ENCODE peak calls at places on chromosomes 13 and 19, in eight cellular contexts. One of them, this sample, is unnamed.

GRCh38 chr13:38849316-38849715 is 141.3 kb downstream of the STOML3 start:
- DNase-seq in fibroblast of lung: no peak
- DNase-seq in IMR-90: no peak
- DNase-seq in DND-41: no peak
- DNase-seq in mammary epithelial cell: peak
- DNase-seq in endothelial cell of umbilical vein: no peak
- DNase-seq in H9: no peak
- DNase-seq in neural progenitor cell: no peak
- DNase-seq in this sample: no peak

GRCh38 chr19:5250127-5250659 is 90.4 kb downstream of the PTPRS start:
- DNase-seq in neural progenitor cell: no peak
- DNase-seq in DND-41: no peak
- DNase-seq in IMR-90: no peak
- DNase-seq in endothelial cell of umbilical vein: no peak
- DNase-seq in H9: no peak
- DNase-seq in mammary epithelial cell: no peak
- DNase-seq in fibroblast of lung: no peak
- DNase-seq in this sample: no peak

GRCh38 chr13:48496271-48496670 is 36.6 kb downstream of the RCBTB2 start:
- DNase-seq in endothelial cell of umbilical vein: peak
- DNase-seq in DND-41: no peak
- DNase-seq in IMR-90: no peak
- DNase-seq in fibroblast of lung: no peak
- DNase-seq in neural progenitor cell: no peak
- DNase-seq in H9: no peak
- DNase-seq in mammary epithelial cell: no peak
- DNase-seq in this sample: no peak

GRCh38 chr19:54436561-54437229 is 12.3 kb upstream of the LENG8 start:
- DNase-seq in neural progenitor cell: no peak
- DNase-seq in IMR-90: no peak
- DNase-seq in mammary epithelial cell: no peak
- DNase-seq in DND-41: no peak
- DNase-seq in fibroblast of lung: no peak
- DNase-seq in endothelial cell of umbilical vein: no peak
- DNase-seq in H9: no peak
- DNase-seq in this sample: no peak

GRCh38 chr19:16301999-16302694 is 22.5 kb upstream of the KLF2 start:
- DNase-seq in IMR-90: peak
- DNase-seq in DND-41: no peak
- DNase-seq in neural progenitor cell: no peak
- DNase-seq in H9: no peak
- DNase-seq in fibroblast of lung: peak
- DNase-seq in mammary epithelial cell: peak
- DNase-seq in endothelial cell of umbilical vein: peak
- DNase-seq in this sample: no peak

GRCh38 chr13:23547000-23547590 is 23.1 kb upstream of the TNFRSF19 start:
- DNase-seq in H9: peak
- DNase-seq in mammary epithelial cell: peak
- DNase-seq in fibroblast of lung: peak
- DNase-seq in IMR-90: peak
- DNase-seq in neural progenitor cell: peak
- DNase-seq in DND-41: no peak
- DNase-seq in endothelial cell of umbilical vein: peak
- DNase-seq in this sample: no peak

GRCh38 chr19:3771906-3772450 is at the start of gene RAX2:
- DNase-seq in IMR-90: no peak
- DNase-seq in fibroblast of lung: no peak
- DNase-seq in mammary epithelial cell: no peak
- DNase-seq in H9: no peak
- DNase-seq in DND-41: no peak
- DNase-seq in endothelial cell of umbilical vein: no peak
- DNase-seq in neural progenitor cell: no peak
- DNase-seq in this sample: no peak

GRCh38 chr19:50039968-50040367 is 14.2 kb downstream of the ZNF473 start:
- DNase-seq in fibroblast of lung: no peak
- DNase-seq in IMR-90: peak
- DNase-seq in neural progenitor cell: no peak
- DNase-seq in mammary epithelial cell: no peak
- DNase-seq in endothelial cell of umbilical vein: no peak
- DNase-seq in H9: no peak
- DNase-seq in DND-41: no peak
- DNase-seq in this sample: no peak

GRCh38 chr19:6278740-6279619 is 795 bp downstream of the MLLT1 start:
- DNase-seq in endothelial cell of umbilical vein: no peak
- DNase-seq in IMR-90: no peak
- DNase-seq in DND-41: peak
- DNase-seq in neural progenitor cell: no peak
- DNase-seq in mammary epithelial cell: no peak
- DNase-seq in H9: no peak
- DNase-seq in fibroblast of lung: no peak
- DNase-seq in this sample: no peak

GRCh38 chr13:23740002-23740401 is 149.2 kb downstream of the MIPEP start:
- DNase-seq in neural progenitor cell: no peak
- DNase-seq in H9: no peak
- DNase-seq in endothelial cell of umbilical vein: no peak
- DNase-seq in IMR-90: no peak
- DNase-seq in fibroblast of lung: no peak
- DNase-seq in DND-41: no peak
- DNase-seq in mammary epithelial cell: no peak
- DNase-seq in this sample: no peak

GRCh38 chr13:98658131-98658530 is 81.2 kb upstream of the STK24 start:
- DNase-seq in fibroblast of lung: no peak
- DNase-seq in neural progenitor cell: no peak
- DNase-seq in IMR-90: no peak
- DNase-seq in endothelial cell of umbilical vein: no peak
- DNase-seq in H9: no peak
- DNase-seq in mammary epithelial cell: peak
- DNase-seq in DND-41: no peak
- DNase-seq in this sample: no peak

GRCh38 chr19:18607222-18608101 is 863 bp upstream of the CRLF1 start:
- DNase-seq in fibroblast of lung: no peak
- DNase-seq in H9: no peak
- DNase-seq in DND-41: no peak
- DNase-seq in endothelial cell of umbilical vein: no peak
- DNase-seq in neural progenitor cell: peak
- DNase-seq in mammary epithelial cell: no peak
- DNase-seq in IMR-90: no peak
- DNase-seq in this sample: no peak

GRCh38 chr13:106919093-106919492 is 351.2 kb upstream of the ARGLU1 start:
- DNase-seq in fibroblast of lung: no peak
- DNase-seq in neural progenitor cell: no peak
- DNase-seq in H9: no peak
- DNase-seq in DND-41: no peak
- DNase-seq in mammary epithelial cell: no peak
- DNase-seq in endothelial cell of umbilical vein: no peak
- DNase-seq in IMR-90: no peak
- DNase-seq in this sample: no peak

GRCh38 chr19:16588089-16588823 is 16.0 kb upstream of the SLC35E1 start:
- DNase-seq in fibroblast of lung: peak
- DNase-seq in mammary epithelial cell: peak
- DNase-seq in neural progenitor cell: no peak
- DNase-seq in DND-41: peak
- DNase-seq in endothelial cell of umbilical vein: peak
- DNase-seq in H9: peak
- DNase-seq in IMR-90: peak
- DNase-seq in this sample: no peak

GRCh38 chr19:38155453-38155852 is 68.6 kb downstream of the DPF1 start:
- DNase-seq in mammary epithelial cell: peak
- DNase-seq in DND-41: no peak
- DNase-seq in neural progenitor cell: peak
- DNase-seq in fibroblast of lung: peak
- DNase-seq in IMR-90: peak
- DNase-seq in H9: no peak
- DNase-seq in endothelial cell of umbilical vein: no peak
- DNase-seq in this sample: no peak

GRCh38 chr19:44749994-44750393 is 1.5 kb downstream of the BCL3 start:
- DNase-seq in DND-41: no peak
- DNase-seq in endothelial cell of umbilical vein: no peak
- DNase-seq in mammary epithelial cell: no peak
- DNase-seq in H9: no peak
- DNase-seq in neural progenitor cell: no peak
- DNase-seq in fibroblast of lung: no peak
- DNase-seq in IMR-90: no peak
- DNase-seq in this sample: no peak

GRCh38 chr13:67353031-67353430 is 122.9 kb upstream of the PCDH9 start:
- DNase-seq in IMR-90: no peak
- DNase-seq in neural progenitor cell: no peak
- DNase-seq in fibroblast of lung: no peak
- DNase-seq in DND-41: no peak
- DNase-seq in H9: no peak
- DNase-seq in mammary epithelial cell: no peak
- DNase-seq in endothelial cell of umbilical vein: no peak
- DNase-seq in this sample: no peak

GRCh38 chr13:113816925-113817859 is 46.7 kb downstream of the GAS6 start:
- DNase-seq in H9: peak
- DNase-seq in fibroblast of lung: peak
- DNase-seq in neural progenitor cell: peak
- DNase-seq in endothelial cell of umbilical vein: peak
- DNase-seq in IMR-90: peak
- DNase-seq in mammary epithelial cell: peak
- DNase-seq in DND-41: peak
- DNase-seq in this sample: peak

GRCh38 chr13:113814435-113814821 is 49.4 kb downstream of the GAS6 start:
- DNase-seq in IMR-90: peak
- DNase-seq in endothelial cell of umbilical vein: no peak
- DNase-seq in DND-41: no peak
- DNase-seq in neural progenitor cell: no peak
- DNase-seq in mammary epithelial cell: no peak
- DNase-seq in H9: no peak
- DNase-seq in fibroblast of lung: no peak
- DNase-seq in this sample: no peak

GRCh38 chr13:113817860-113818691 is 45.8 kb downstream of the GAS6 start:
- DNase-seq in endothelial cell of umbilical vein: peak
- DNase-seq in fibroblast of lung: no peak
- DNase-seq in H9: no peak
- DNase-seq in DND-41: no peak
- DNase-seq in IMR-90: no peak
- DNase-seq in neural progenitor cell: no peak
- DNase-seq in mammary epithelial cell: no peak
- DNase-seq in this sample: no peak

GRCh38 chr13:113815151-113816058 is 48.5 kb downstream of the GAS6 start:
- DNase-seq in neural progenitor cell: no peak
- DNase-seq in fibroblast of lung: no peak
- DNase-seq in endothelial cell of umbilical vein: peak
- DNase-seq in mammary epithelial cell: no peak
- DNase-seq in IMR-90: no peak
- DNase-seq in H9: no peak
- DNase-seq in DND-41: peak
- DNase-seq in this sample: no peak

GRCh38 chr13:113816248-113816924 is 47.5 kb downstream of the GAS6 start:
- DNase-seq in H9: no peak
- DNase-seq in endothelial cell of umbilical vein: no peak
- DNase-seq in DND-41: peak
- DNase-seq in fibroblast of lung: no peak
- DNase-seq in mammary epithelial cell: no peak
- DNase-seq in IMR-90: peak
- DNase-seq in neural progenitor cell: no peak
- DNase-seq in this sample: no peak
- H3K9ac ChIP-seq in H9: no peak
- H3K9ac ChIP-seq in endothelial cell of umbilical vein: no peak
- H3K9ac ChIP-seq in DND-41: no peak
- H3K9ac ChIP-seq in fibroblast of lung: no peak
- H3K9ac ChIP-seq in mammary epithelial cell: no peak
- H3K9ac ChIP-seq in IMR-90: no peak
- H3K9ac ChIP-seq in neural progenitor cell: no peak
- H3K9ac ChIP-seq in this sample: no peak

GRCh38 chr19:39727070-39727800 is 10.6 kb downstream of the CLC start:
- DNase-seq in mammary epithelial cell: no peak
- DNase-seq in neural progenitor cell: no peak
- DNase-seq in DND-41: no peak
- DNase-seq in fibroblast of lung: no peak
- DNase-seq in endothelial cell of umbilical vein: no peak
- DNase-seq in H9: no peak
- DNase-seq in IMR-90: no peak
- DNase-seq in this sample: no peak
- H2AFZ ChIP-seq in mammary epithelial cell: no peak
- H2AFZ ChIP-seq in neural progenitor cell: no peak
- H2AFZ ChIP-seq in DND-41: no peak
- H2AFZ ChIP-seq in fibroblast of lung: no peak
- H2AFZ ChIP-seq in endothelial cell of umbilical vein: no peak
- H2AFZ ChIP-seq in H9: no peak
- H2AFZ ChIP-seq in IMR-90: no peak
- H2AFZ ChIP-seq in this sample: no peak

DNA sequence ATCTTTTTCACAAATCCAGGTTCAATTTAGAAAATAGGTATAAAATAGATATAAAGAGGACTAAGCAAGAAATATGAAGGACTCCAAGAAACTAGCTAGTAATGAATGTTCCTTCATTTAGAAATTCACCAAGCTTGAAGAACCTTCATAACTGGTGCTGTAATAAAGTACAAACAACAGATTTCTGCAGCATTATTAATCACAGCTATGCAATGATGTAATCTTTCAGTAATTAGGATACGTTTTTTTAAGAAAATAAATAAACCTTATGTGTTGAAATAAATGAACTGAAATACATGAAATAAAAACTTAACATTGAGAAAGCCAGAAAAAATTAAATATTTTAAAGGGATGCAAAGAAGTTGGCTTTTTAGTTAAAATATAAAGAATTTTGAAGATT is 236.1 kb downstream of the RGCC start:
- DNase-seq in fibroblast of lung: no peak
- DNase-seq in mammary epithelial cell: no peak
- DNase-seq in H9: no peak
- DNase-seq in DND-41: no peak
- DNase-seq in endothelial cell of umbilical vein: no peak
- DNase-seq in neural progenitor cell: no peak
- DNase-seq in IMR-90: no peak
- DNase-seq in this sample: no peak
- H3K9ac ChIP-seq in fibroblast of lung: no peak
- H3K9ac ChIP-seq in mammary epithelial cell: no peak
- H3K9ac ChIP-seq in H9: no peak
- H3K9ac ChIP-seq in DND-41: no peak
- H3K9ac ChIP-seq in endothelial cell of umbilical vein: no peak
- H3K9ac ChIP-seq in neural progenitor cell: no peak
- H3K9ac ChIP-seq in IMR-90: no peak
- H3K9ac ChIP-seq in this sample: no peak

GRCh38 chr19:58573658-58574164 is 576 bp upstream of the MZF1 start:
- DNase-seq in neural progenitor cell: no peak
- DNase-seq in endothelial cell of umbilical vein: no peak
- DNase-seq in mammary epithelial cell: no peak
- DNase-seq in fibroblast of lung: no peak
- DNase-seq in DND-41: no peak
- DNase-seq in IMR-90: no peak
- DNase-seq in H9: no peak
- DNase-seq in this sample: no peak

GRCh38 chr19:58571575-58571947 is 1.6 kb downstream of the MZF1 start:
- DNase-seq in mammary epithelial cell: no peak
- DNase-seq in endothelial cell of umbilical vein: no peak
- DNase-seq in H9: no peak
- DNase-seq in fibroblast of lung: no peak
- DNase-seq in IMR-90: no peak
- DNase-seq in DND-41: peak
- DNase-seq in neural progenitor cell: no peak
- DNase-seq in this sample: no peak

GRCh38 chr19:58572818-58573657 is at the start of gene MZF1:
- DNase-seq in neural progenitor cell: peak
- DNase-seq in fibroblast of lung: peak
- DNase-seq in DND-41: peak
- DNase-seq in H9: peak
- DNase-seq in endothelial cell of umbilical vein: peak
- DNase-seq in mammary epithelial cell: peak
- DNase-seq in IMR-90: peak
- DNase-seq in this sample: peak

GRCh38 chr19:58570770-58571574 is 2.2 kb downstream of the MZF1 start:
- DNase-seq in IMR-90: no peak
- DNase-seq in H9: no peak
- DNase-seq in neural progenitor cell: no peak
- DNase-seq in fibroblast of lung: no peak
- DNase-seq in endothelial cell of umbilical vein: no peak
- DNase-seq in DND-41: peak
- DNase-seq in mammary epithelial cell: no peak
- DNase-seq in this sample: no peak

GRCh38 chr19:58572026-58572817 is 913 bp downstream of the MZF1 start:
- DNase-seq in DND-41: no peak
- DNase-seq in endothelial cell of umbilical vein: no peak
- DNase-seq in fibroblast of lung: no peak
- DNase-seq in H9: no peak
- DNase-seq in neural progenitor cell: peak
- DNase-seq in mammary epithelial cell: no peak
- DNase-seq in IMR-90: no peak
- DNase-seq in this sample: no peak
- H2AFZ ChIP-seq in DND-41: peak
- H2AFZ ChIP-seq in endothelial cell of umbilical vein: peak
- H2AFZ ChIP-seq in fibroblast of lung: peak
- H2AFZ ChIP-seq in H9: no peak
- H2AFZ ChIP-seq in neural progenitor cell: peak
- H2AFZ ChIP-seq in mammary epithelial cell: peak
- H2AFZ ChIP-seq in IMR-90: peak
- H2AFZ ChIP-seq in this sample: no peak